ENCODE peak calls at places on chromosomes 4 and X, in six cellular contexts. One of them, this sample, is unnamed.

GRCh38 chr4:140037353-140038030 is 116.5 kb downstream of the MAML3 start:
- DNase-seq in NCI-H510A treated with DMSO at 0.1 percent for 48 hours: peak
- DNase-seq in H4: peak
- DNase-seq in stimulated activated CD4-positive, alpha-beta T cell treated with anti-CD3 and anti-CD28 coated beads, Interleukin-1b, Interleukin-23, amount 100 ng/mL, for 4 hours: no peak
- DNase-seq in astrocyte: peak
- DNase-seq in NCI-H1436: no peak
- DNase-seq in this sample: peak

GRCh38 chr4:38268108-38268507 is 307.9 kb downstream of the PTTG2 start:
- DNase-seq in NCI-H1436: no peak
- DNase-seq in H4: no peak
- DNase-seq in NCI-H510A treated with DMSO at 0.1 percent for 48 hours: no peak
- DNase-seq in stimulated activated CD4-positive, alpha-beta T cell treated with anti-CD3 and anti-CD28 coated beads, Interleukin-1b, Interleukin-23, amount 100 ng/mL, for 4 hours: no peak
- DNase-seq in astrocyte: no peak
- DNase-seq in this sample: no peak

GRCh38 chr4:8267077-8267476 is 2.5 kb upstream of the HTRA3 start:
- DNase-seq in H4: peak
- DNase-seq in NCI-H510A treated with DMSO at 0.1 percent for 48 hours: peak
- DNase-seq in NCI-H1436: no peak
- DNase-seq in stimulated activated CD4-positive, alpha-beta T cell treated with anti-CD3 and anti-CD28 coated beads, Interleukin-1b, Interleukin-23, amount 100 ng/mL, for 4 hours: no peak
- DNase-seq in astrocyte: no peak
- DNase-seq in this sample: no peak

GRCh38 chr4:6017030-6017429 is 1.2 kb downstream of the C4orf50 start:
- DNase-seq in stimulated activated CD4-positive, alpha-beta T cell treated with anti-CD3 and anti-CD28 coated beads, Interleukin-1b, Interleukin-23, amount 100 ng/mL, for 4 hours: no peak
- DNase-seq in H4: no peak
- DNase-seq in NCI-H510A treated with DMSO at 0.1 percent for 48 hours: no peak
- DNase-seq in astrocyte: no peak
- DNase-seq in NCI-H1436: no peak
- DNase-seq in this sample: no peak

GRCh38 chr4:150237110-150237852 is 159.0 kb downstream of the DCLK2 start:
- DNase-seq in astrocyte: peak
- DNase-seq in NCI-H1436: no peak
- DNase-seq in H4: peak
- DNase-seq in stimulated activated CD4-positive, alpha-beta T cell treated with anti-CD3 and anti-CD28 coated beads, Interleukin-1b, Interleukin-23, amount 100 ng/mL, for 4 hours: no peak
- DNase-seq in NCI-H510A treated with DMSO at 0.1 percent for 48 hours: no peak
- DNase-seq in this sample: peak

GRCh38 chr4:1297456-1298325 is 8.0 kb downstream of the MAEA start:
- DNase-seq in astrocyte: no peak
- DNase-seq in H4: no peak
- DNase-seq in NCI-H1436: no peak
- DNase-seq in stimulated activated CD4-positive, alpha-beta T cell treated with anti-CD3 and anti-CD28 coated beads, Interleukin-1b, Interleukin-23, amount 100 ng/mL, for 4 hours: no peak
- DNase-seq in NCI-H510A treated with DMSO at 0.1 percent for 48 hours: no peak
- DNase-seq in this sample: no peak

GRCh38 chr4:8368998-8369397 is 71.5 kb downstream of the ACOX3 start:
- DNase-seq in stimulated activated CD4-positive, alpha-beta T cell treated with anti-CD3 and anti-CD28 coated beads, Interleukin-1b, Interleukin-23, amount 100 ng/mL, for 4 hours: no peak
- DNase-seq in NCI-H1436: no peak
- DNase-seq in H4: no peak
- DNase-seq in NCI-H510A treated with DMSO at 0.1 percent for 48 hours: no peak
- DNase-seq in astrocyte: no peak
- DNase-seq in this sample: no peak

GRCh38 chrX:119655125-119655524 is 37.8 kb downstream of the SEPTIN6 start:
- DNase-seq in astrocyte: peak
- DNase-seq in H4: peak
- DNase-seq in NCI-H1436: no peak
- DNase-seq in NCI-H510A treated with DMSO at 0.1 percent for 48 hours: no peak
- DNase-seq in stimulated activated CD4-positive, alpha-beta T cell treated with anti-CD3 and anti-CD28 coated beads, Interleukin-1b, Interleukin-23, amount 100 ng/mL, for 4 hours: peak
- DNase-seq in this sample: peak

GRCh38 chr4:98706200-98706813 is 47.9 kb upstream of the TSPAN5 start:
- DNase-seq in stimulated activated CD4-positive, alpha-beta T cell treated with anti-CD3 and anti-CD28 coated beads, Interleukin-1b, Interleukin-23, amount 100 ng/mL, for 4 hours: no peak
- DNase-seq in astrocyte: no peak
- DNase-seq in H4: no peak
- DNase-seq in NCI-H510A treated with DMSO at 0.1 percent for 48 hours: no peak
- DNase-seq in NCI-H1436: no peak
- DNase-seq in this sample: no peak

GRCh38 chr4:3612275-3612674 is 80.1 kb upstream of the LRPAP1 start:
- DNase-seq in H4: no peak
- DNase-seq in astrocyte: no peak
- DNase-seq in NCI-H510A treated with DMSO at 0.1 percent for 48 hours: no peak
- DNase-seq in stimulated activated CD4-positive, alpha-beta T cell treated with anti-CD3 and anti-CD28 coated beads, Interleukin-1b, Interleukin-23, amount 100 ng/mL, for 4 hours: no peak
- DNase-seq in NCI-H1436: no peak
- DNase-seq in this sample: no peak

GRCh38 chr4:25884040-25884788 is 21.4 kb upstream of the SEL1L3 start:
- DNase-seq in H4: peak
- DNase-seq in astrocyte: peak
- DNase-seq in NCI-H510A treated with DMSO at 0.1 percent for 48 hours: no peak
- DNase-seq in stimulated activated CD4-positive, alpha-beta T cell treated with anti-CD3 and anti-CD28 coated beads, Interleukin-1b, Interleukin-23, amount 100 ng/mL, for 4 hours: no peak
- DNase-seq in NCI-H1436: no peak
- DNase-seq in this sample: peak

GRCh38 chrX:30489323-30489722 is 88.2 kb downstream of the TASL start:
- DNase-seq in astrocyte: no peak
- DNase-seq in NCI-H510A treated with DMSO at 0.1 percent for 48 hours: peak
- DNase-seq in stimulated activated CD4-positive, alpha-beta T cell treated with anti-CD3 and anti-CD28 coated beads, Interleukin-1b, Interleukin-23, amount 100 ng/mL, for 4 hours: no peak
- DNase-seq in NCI-H1436: no peak
- DNase-seq in H4: peak
- DNase-seq in this sample: no peak

GRCh38 chrX:71253253-71254091 is 468 bp downstream of the ZMYM3 start:
- DNase-seq in stimulated activated CD4-positive, alpha-beta T cell treated with anti-CD3 and anti-CD28 coated beads, Interleukin-1b, Interleukin-23, amount 100 ng/mL, for 4 hours: no peak
- DNase-seq in NCI-H510A treated with DMSO at 0.1 percent for 48 hours: peak
- DNase-seq in H4: peak
- DNase-seq in NCI-H1436: peak
- DNase-seq in astrocyte: peak
- DNase-seq in this sample: peak

GRCh38 chr4:150960818-150961217 is 54.3 kb downstream of the LRBA start:
- DNase-seq in H4: peak
- DNase-seq in NCI-H510A treated with DMSO at 0.1 percent for 48 hours: no peak
- DNase-seq in astrocyte: no peak
- DNase-seq in NCI-H1436: no peak
- DNase-seq in stimulated activated CD4-positive, alpha-beta T cell treated with anti-CD3 and anti-CD28 coated beads, Interleukin-1b, Interleukin-23, amount 100 ng/mL, for 4 hours: peak
- DNase-seq in this sample: peak

GRCh38 chr4:19224820-19225219 is 1026.9 kb upstream of the SLIT2 start:
- DNase-seq in stimulated activated CD4-positive, alpha-beta T cell treated with anti-CD3 and anti-CD28 coated beads, Interleukin-1b, Interleukin-23, amount 100 ng/mL, for 4 hours: no peak
- DNase-seq in astrocyte: no peak
- DNase-seq in NCI-H1436: peak
- DNase-seq in H4: peak
- DNase-seq in NCI-H510A treated with DMSO at 0.1 percent for 48 hours: peak
- DNase-seq in this sample: peak

GRCh38 chr4:152676052-152676854 is 3.5 kb downstream of the TMEM154 start:
- DNase-seq in NCI-H1436: no peak
- DNase-seq in H4: no peak
- DNase-seq in stimulated activated CD4-positive, alpha-beta T cell treated with anti-CD3 and anti-CD28 coated beads, Interleukin-1b, Interleukin-23, amount 100 ng/mL, for 4 hours: no peak
- DNase-seq in astrocyte: no peak
- DNase-seq in NCI-H510A treated with DMSO at 0.1 percent for 48 hours: no peak
- DNase-seq in this sample: no peak

GRCh38 chr4:185513489-185514181 is 21.7 kb downstream of the PDLIM3 start:
- DNase-seq in NCI-H1436: no peak
- DNase-seq in NCI-H510A treated with DMSO at 0.1 percent for 48 hours: no peak
- DNase-seq in H4: no peak
- DNase-seq in astrocyte: peak
- DNase-seq in stimulated activated CD4-positive, alpha-beta T cell treated with anti-CD3 and anti-CD28 coated beads, Interleukin-1b, Interleukin-23, amount 100 ng/mL, for 4 hours: no peak
- DNase-seq in this sample: peak

GRCh38 chr4:8558080-8558960 is 21.9 kb upstream of the GPR78 start:
- DNase-seq in NCI-H510A treated with DMSO at 0.1 percent for 48 hours: no peak
- DNase-seq in H4: no peak
- DNase-seq in NCI-H1436: no peak
- DNase-seq in astrocyte: peak
- DNase-seq in stimulated activated CD4-positive, alpha-beta T cell treated with anti-CD3 and anti-CD28 coated beads, Interleukin-1b, Interleukin-23, amount 100 ng/mL, for 4 hours: no peak
- DNase-seq in this sample: no peak

GRCh38 chr4:825063-825968 is 613 bp downstream of the CPLX1 start:
- DNase-seq in H4: no peak
- DNase-seq in stimulated activated CD4-positive, alpha-beta T cell treated with anti-CD3 and anti-CD28 coated beads, Interleukin-1b, Interleukin-23, amount 100 ng/mL, for 4 hours: no peak
- DNase-seq in astrocyte: no peak
- DNase-seq in NCI-H510A treated with DMSO at 0.1 percent for 48 hours: no peak
- DNase-seq in NCI-H1436: no peak
- DNase-seq in this sample: no peak

GRCh38 chrX:13432376-13432775 is 112.5 kb upstream of the ATXN3L start:
- DNase-seq in stimulated activated CD4-positive, alpha-beta T cell treated with anti-CD3 and anti-CD28 coated beads, Interleukin-1b, Interleukin-23, amount 100 ng/mL, for 4 hours: no peak
- DNase-seq in NCI-H1436: no peak
- DNase-seq in NCI-H510A treated with DMSO at 0.1 percent for 48 hours: no peak
- DNase-seq in astrocyte: peak
- DNase-seq in H4: peak
- DNase-seq in this sample: peak

GRCh38 chr4:141486375-141486997 is 149.9 kb upstream of the IL15 start:
- DNase-seq in astrocyte: peak
- DNase-seq in stimulated activated CD4-positive, alpha-beta T cell treated with anti-CD3 and anti-CD28 coated beads, Interleukin-1b, Interleukin-23, amount 100 ng/mL, for 4 hours: no peak
- DNase-seq in H4: no peak
- DNase-seq in NCI-H510A treated with DMSO at 0.1 percent for 48 hours: no peak
- DNase-seq in NCI-H1436: no peak
- DNase-seq in this sample: peak

GRCh38 chr4:23268072-23268771 is 575.5 kb downstream of the GBA3 start:
- DNase-seq in NCI-H510A treated with DMSO at 0.1 percent for 48 hours: no peak
- DNase-seq in stimulated activated CD4-positive, alpha-beta T cell treated with anti-CD3 and anti-CD28 coated beads, Interleukin-1b, Interleukin-23, amount 100 ng/mL, for 4 hours: no peak
- DNase-seq in H4: no peak
- DNase-seq in NCI-H1436: no peak
- DNase-seq in astrocyte: no peak
- DNase-seq in this sample: no peak

GRCh38 chr4:82721819-82722423 is 76.7 kb downstream of the SCD5 start:
- DNase-seq in astrocyte: peak
- DNase-seq in H4: peak
- DNase-seq in NCI-H510A treated with DMSO at 0.1 percent for 48 hours: peak
- DNase-seq in NCI-H1436: peak
- DNase-seq in stimulated activated CD4-positive, alpha-beta T cell treated with anti-CD3 and anti-CD28 coated beads, Interleukin-1b, Interleukin-23, amount 100 ng/mL, for 4 hours: no peak
- DNase-seq in this sample: peak

This sample was measured in fibroblast of lung.